ENCODE peak calls at places on chromosome 1, in six cellular contexts. L, J, P, V, M and W are unnamed samples.

GRCh38 chr1:21924503-21925005 is 12.6 kb downstream of the HSPG2 start:
- DNase-seq in L (no peak), J (no peak), P (no peak), V (no peak), M (no peak), W (no peak)

GRCh38 chr1:203522237-203522636 is 28.3 kb downstream of the OPTC start:
- DNase-seq in L (no peak), J (no peak), P (no peak), V (no peak), M (no peak), W (no peak)

GRCh38 chr1:60281360-60281932 is 207.9 kb upstream of the C1orf87 start:
- DNase-seq in L (peak; percentile 75), J (peak; percentile 69), P (peak; percentile 75), V (no peak), M (peak; percentile 79), W (peak; percentile 72)

GRCh38 chr1:209150114-209150513 is 433.4 kb upstream of the CAMK1G start:
- DNase-seq in L (no peak), J (no peak), P (peak; percentile 10), V (no peak), M (peak; percentile 16), W (no peak)

GRCh38 chr1:7808253-7808844 is 24.3 kb downstream of the PER3 start:
- DNase-seq in L (no peak), J (no peak), P (no peak), V (no peak), M (no peak), W (no peak)

GRCh38 chr1:231194476-231194842 is 32.6 kb downstream of the TRIM67 start:
- DNase-seq in L (no peak), J (no peak), P (no peak), V (no peak), M (no peak), W (no peak)

GRCh38 chr1:23756676-23757075 is 13.4 kb downstream of the ELOA start:
- DNase-seq in L (no peak), J (no peak), P (no peak), V (no peak), M (peak; percentile 74), W (no peak)

GRCh38 chr1:151723726-151724370 is 2.5 kb downstream of the RIIAD1 start:
- DNase-seq in L (no peak), J (no peak), P (no peak), V (no peak), M (no peak), W (no peak)

GRCh38 chr1:117587479-117588356 is 18.1 kb upstream of the TENT5C start:
- DNase-seq in L (no peak), J (no peak), P (no peak), V (no peak), M (no peak), W (no peak)

GRCh38 chr1:54804471-54805132 is 3.5 kb upstream of the TTC22 start:
- DNase-seq in L (no peak), J (no peak), P (no peak), V (no peak), M (no peak), W (no peak)